ENCODE peak calls at places on chromosomes 5 and 9, in four cellular contexts. H is stimulated activated CD4-positive, alpha-beta T cell treated with anti-CD3 and anti-CD28 coated beads, Interleukin-15, amount 100 ng/mL, for 1 hour; Z is uterus; V is endothelial cell of umbilical vein. T is an unnamed sample.

GRCh38 chr9:26296910-26297309 is 595.7 kb downstream of the CAAP1 start:
- DNase-seq in H (no peak), Z (no peak), V (no peak), T (no peak)

GRCh38 chr5:66207800-66208561 is 63.9 kb downstream of the SREK1 start:
- DNase-seq in H (no peak), Z (peak; percentile 69), V (no peak), T (no peak)

GRCh38 chr9:138022756-138023393 is 145.3 kb downstream of the CACNA1B start:
- DNase-seq in H (no peak), Z (no peak), V (no peak), T (no peak)

GRCh38 chr9:91038483-91039124 is 237.0 kb downstream of the SYK start:
- DNase-seq in H (no peak), Z (peak; percentile 17), V (no peak), T (no peak)

GRCh38 chr5:127705120-127705892 is 2.1 kb downstream of the CCDC192 start:
- DNase-seq in H (no peak), Z (no peak), V (peak; percentile 41), T (no peak)

GRCh38 chr5:77232959-77233358 is 22.5 kb downstream of the PDE8B start:
- DNase-seq in H (no peak), Z (no peak), V (no peak), T (no peak)

GRCh38 chr5:139843991-139844390 is 48.4 kb downstream of the PSD2 start:
- DNase-seq in H (no peak), Z (no peak), V (no peak), T (no peak)

GRCh38 chr9:135480071-135480941 is 724 bp downstream of the PPP1R26 start:
- DNase-seq in H (no peak), Z (no peak), V (peak; percentile 26), T (no peak)

GRCh38 chr5:127243011-127243410 is 47.6 kb upstream of the MEGF10 start:
- DNase-seq in H (no peak), Z (no peak), V (no peak), T (no peak)

GRCh38 chr9:21415492-21416267 is 6.8 kb downstream of the IFNA8 start:
- DNase-seq in H (no peak), Z (no peak), V (no peak), T (peak; percentile 33)

GRCh38 chr5:6291961-6292360 is 86.4 kb downstream of the MED10 start:
- DNase-seq in H (no peak), Z (no peak), V (peak; percentile 49), T (no peak)